ENCODE peak calls at places on chromosomes 4 and X, in seven cellular contexts. One of them, this sample, is unnamed.

GRCh38 chr4:99670409-99671073 is 12.9 kb upstream of the C4orf54 start:
- ATAC-seq in naive B cell: no peak
- ATAC-seq in stimulated activated naive CD8-positive, alpha-beta T cell treated with anti-CD3 and anti-CD28 coated beads, Interleukin-15, amount 100 ng/mL, for 72 hours: no peak
- ATAC-seq in WTC11: no peak
- ATAC-seq in SK-N-SH treated with all-trans-retinoic acid at 6 μM for 48 hours: no peak
- ATAC-seq in lower lobe of right lung: no peak
- ATAC-seq in naive thymus-derived CD8-positive, alpha-beta T cell: no peak
- ATAC-seq in this sample: no peak

GRCh38 chr4:36322921-36323354 is 41.5 kb downstream of the DTHD1 start:
- ATAC-seq in WTC11: no peak
- ATAC-seq in stimulated activated naive CD8-positive, alpha-beta T cell treated with anti-CD3 and anti-CD28 coated beads, Interleukin-15, amount 100 ng/mL, for 72 hours: peak
- ATAC-seq in SK-N-SH treated with all-trans-retinoic acid at 6 μM for 48 hours: no peak
- ATAC-seq in lower lobe of right lung: peak
- ATAC-seq in naive B cell: peak
- ATAC-seq in naive thymus-derived CD8-positive, alpha-beta T cell: peak
- ATAC-seq in this sample: peak

GRCh38 chr4:168600796-168601583 is 104.1 kb downstream of the PALLD start:
- ATAC-seq in lower lobe of right lung: no peak
- ATAC-seq in SK-N-SH treated with all-trans-retinoic acid at 6 μM for 48 hours: no peak
- ATAC-seq in WTC11: no peak
- ATAC-seq in stimulated activated naive CD8-positive, alpha-beta T cell treated with anti-CD3 and anti-CD28 coated beads, Interleukin-15, amount 100 ng/mL, for 72 hours: no peak
- ATAC-seq in naive thymus-derived CD8-positive, alpha-beta T cell: no peak
- ATAC-seq in naive B cell: no peak
- ATAC-seq in this sample: no peak

GRCh38 chr4:153188966-153189801 is 15.1 kb upstream of the TRIM2 start:
- ATAC-seq in WTC11: peak
- ATAC-seq in stimulated activated naive CD8-positive, alpha-beta T cell treated with anti-CD3 and anti-CD28 coated beads, Interleukin-15, amount 100 ng/mL, for 72 hours: no peak
- ATAC-seq in lower lobe of right lung: no peak
- ATAC-seq in naive thymus-derived CD8-positive, alpha-beta T cell: no peak
- ATAC-seq in naive B cell: no peak
- ATAC-seq in SK-N-SH treated with all-trans-retinoic acid at 6 μM for 48 hours: peak
- ATAC-seq in this sample: no peak

GRCh38 chr4:152197211-152197610 is 338.7 kb downstream of the FBXW7 start:
- ATAC-seq in stimulated activated naive CD8-positive, alpha-beta T cell treated with anti-CD3 and anti-CD28 coated beads, Interleukin-15, amount 100 ng/mL, for 72 hours: no peak
- ATAC-seq in WTC11: no peak
- ATAC-seq in naive B cell: no peak
- ATAC-seq in naive thymus-derived CD8-positive, alpha-beta T cell: no peak
- ATAC-seq in lower lobe of right lung: no peak
- ATAC-seq in SK-N-SH treated with all-trans-retinoic acid at 6 μM for 48 hours: no peak
- ATAC-seq in this sample: no peak

GRCh38 chrX:30875957-30876356 is 13.1 kb downstream of the TAB3 start:
- ATAC-seq in SK-N-SH treated with all-trans-retinoic acid at 6 μM for 48 hours: peak
- ATAC-seq in naive B cell: no peak
- ATAC-seq in WTC11: no peak
- ATAC-seq in stimulated activated naive CD8-positive, alpha-beta T cell treated with anti-CD3 and anti-CD28 coated beads, Interleukin-15, amount 100 ng/mL, for 72 hours: peak
- ATAC-seq in naive thymus-derived CD8-positive, alpha-beta T cell: no peak
- ATAC-seq in lower lobe of right lung: no peak
- ATAC-seq in this sample: no peak

GRCh38 chr4:76435689-76436176 is 704 bp downstream of the SHROOM3 start:
- ATAC-seq in naive thymus-derived CD8-positive, alpha-beta T cell: no peak
- ATAC-seq in lower lobe of right lung: no peak
- ATAC-seq in SK-N-SH treated with all-trans-retinoic acid at 6 μM for 48 hours: no peak
- ATAC-seq in WTC11: peak
- ATAC-seq in stimulated activated naive CD8-positive, alpha-beta T cell treated with anti-CD3 and anti-CD28 coated beads, Interleukin-15, amount 100 ng/mL, for 72 hours: no peak
- ATAC-seq in naive B cell: no peak
- ATAC-seq in this sample: no peak

GRCh38 chr4:165326831-165327210 is 648 bp upstream of the MSMO1 start:
- ATAC-seq in naive B cell: peak
- ATAC-seq in WTC11: peak
- ATAC-seq in lower lobe of right lung: peak
- ATAC-seq in naive thymus-derived CD8-positive, alpha-beta T cell: no peak
- ATAC-seq in stimulated activated naive CD8-positive, alpha-beta T cell treated with anti-CD3 and anti-CD28 coated beads, Interleukin-15, amount 100 ng/mL, for 72 hours: no peak
- ATAC-seq in SK-N-SH treated with all-trans-retinoic acid at 6 μM for 48 hours: peak
- ATAC-seq in this sample: no peak

GRCh38 chr4:681736-682451 is 7.1 kb downstream of the SLC49A3 start:
- ATAC-seq in WTC11: no peak
- ATAC-seq in SK-N-SH treated with all-trans-retinoic acid at 6 μM for 48 hours: no peak
- ATAC-seq in naive B cell: peak
- ATAC-seq in stimulated activated naive CD8-positive, alpha-beta T cell treated with anti-CD3 and anti-CD28 coated beads, Interleukin-15, amount 100 ng/mL, for 72 hours: peak
- ATAC-seq in naive thymus-derived CD8-positive, alpha-beta T cell: peak
- ATAC-seq in lower lobe of right lung: peak
- ATAC-seq in this sample: peak

GRCh38 chr4:87717276-87718031 is 67.4 kb downstream of the DMP1 start:
- ATAC-seq in stimulated activated naive CD8-positive, alpha-beta T cell treated with anti-CD3 and anti-CD28 coated beads, Interleukin-15, amount 100 ng/mL, for 72 hours: no peak
- ATAC-seq in lower lobe of right lung: no peak
- ATAC-seq in naive B cell: no peak
- ATAC-seq in WTC11: no peak
- ATAC-seq in SK-N-SH treated with all-trans-retinoic acid at 6 μM for 48 hours: peak
- ATAC-seq in naive thymus-derived CD8-positive, alpha-beta T cell: no peak
- ATAC-seq in this sample: peak

GRCh38 chrX:131792789-131793462 is 230.2 kb upstream of the STK26 start:
- ATAC-seq in SK-N-SH treated with all-trans-retinoic acid at 6 μM for 48 hours: peak
- ATAC-seq in WTC11: peak
- ATAC-seq in lower lobe of right lung: no peak
- ATAC-seq in naive B cell: no peak
- ATAC-seq in stimulated activated naive CD8-positive, alpha-beta T cell treated with anti-CD3 and anti-CD28 coated beads, Interleukin-15, amount 100 ng/mL, for 72 hours: no peak
- ATAC-seq in naive thymus-derived CD8-positive, alpha-beta T cell: no peak
- ATAC-seq in this sample: peak

GRCh38 chr4:2545321-2546013 is 9.0 kb downstream of the FAM193A start:
- ATAC-seq in stimulated activated naive CD8-positive, alpha-beta T cell treated with anti-CD3 and anti-CD28 coated beads, Interleukin-15, amount 100 ng/mL, for 72 hours: no peak
- ATAC-seq in lower lobe of right lung: no peak
- ATAC-seq in SK-N-SH treated with all-trans-retinoic acid at 6 μM for 48 hours: no peak
- ATAC-seq in WTC11: no peak
- ATAC-seq in naive thymus-derived CD8-positive, alpha-beta T cell: no peak
- ATAC-seq in naive B cell: no peak
- ATAC-seq in this sample: no peak

GRCh38 chrX:40166582-40166981 is 68.8 kb upstream of the BCOR start:
- ATAC-seq in SK-N-SH treated with all-trans-retinoic acid at 6 μM for 48 hours: peak
- ATAC-seq in naive B cell: no peak
- ATAC-seq in lower lobe of right lung: no peak
- ATAC-seq in naive thymus-derived CD8-positive, alpha-beta T cell: no peak
- ATAC-seq in stimulated activated naive CD8-positive, alpha-beta T cell treated with anti-CD3 and anti-CD28 coated beads, Interleukin-15, amount 100 ng/mL, for 72 hours: peak
- ATAC-seq in WTC11: no peak
- ATAC-seq in this sample: no peak

GRCh38 chr4:77433102-77433733 is 172.4 kb upstream of the CXCL13 start:
- ATAC-seq in naive thymus-derived CD8-positive, alpha-beta T cell: peak
- ATAC-seq in naive B cell: peak
- ATAC-seq in WTC11: peak
- ATAC-seq in lower lobe of right lung: peak
- ATAC-seq in stimulated activated naive CD8-positive, alpha-beta T cell treated with anti-CD3 and anti-CD28 coated beads, Interleukin-15, amount 100 ng/mL, for 72 hours: peak
- ATAC-seq in SK-N-SH treated with all-trans-retinoic acid at 6 μM for 48 hours: peak
- ATAC-seq in this sample: no peak

GRCh38 chr4:2797545-2798305 is 4.8 kb downstream of the SH3BP2 start:
- ATAC-seq in WTC11: no peak
- ATAC-seq in stimulated activated naive CD8-positive, alpha-beta T cell treated with anti-CD3 and anti-CD28 coated beads, Interleukin-15, amount 100 ng/mL, for 72 hours: peak
- ATAC-seq in lower lobe of right lung: no peak
- ATAC-seq in naive B cell: peak
- ATAC-seq in SK-N-SH treated with all-trans-retinoic acid at 6 μM for 48 hours: no peak
- ATAC-seq in naive thymus-derived CD8-positive, alpha-beta T cell: peak
- ATAC-seq in this sample: no peak

GRCh38 chrX:127578395-127578794 is 473.8 kb downstream of the ACTRT1 start:
- ATAC-seq in naive B cell: no peak
- ATAC-seq in SK-N-SH treated with all-trans-retinoic acid at 6 μM for 48 hours: no peak
- ATAC-seq in WTC11: no peak
- ATAC-seq in stimulated activated naive CD8-positive, alpha-beta T cell treated with anti-CD3 and anti-CD28 coated beads, Interleukin-15, amount 100 ng/mL, for 72 hours: no peak
- ATAC-seq in lower lobe of right lung: no peak
- ATAC-seq in naive thymus-derived CD8-positive, alpha-beta T cell: no peak
- ATAC-seq in this sample: no peak

GRCh38 chrX:39165185-39165584 is 363.9 kb downstream of the MID1IP1 start:
- ATAC-seq in lower lobe of right lung: no peak
- ATAC-seq in naive B cell: no peak
- ATAC-seq in WTC11: no peak
- ATAC-seq in stimulated activated naive CD8-positive, alpha-beta T cell treated with anti-CD3 and anti-CD28 coated beads, Interleukin-15, amount 100 ng/mL, for 72 hours: no peak
- ATAC-seq in SK-N-SH treated with all-trans-retinoic acid at 6 μM for 48 hours: no peak
- ATAC-seq in naive thymus-derived CD8-positive, alpha-beta T cell: no peak
- ATAC-seq in this sample: no peak

GRCh38 chr4:184282895-184283654 is 65.4 kb upstream of the ENPP6 start:
- ATAC-seq in stimulated activated naive CD8-positive, alpha-beta T cell treated with anti-CD3 and anti-CD28 coated beads, Interleukin-15, amount 100 ng/mL, for 72 hours: peak
- ATAC-seq in SK-N-SH treated with all-trans-retinoic acid at 6 μM for 48 hours: no peak
- ATAC-seq in WTC11: no peak
- ATAC-seq in naive B cell: peak
- ATAC-seq in lower lobe of right lung: no peak
- ATAC-seq in naive thymus-derived CD8-positive, alpha-beta T cell: no peak
- ATAC-seq in this sample: no peak

GRCh38 chr4:41232406-41232805 is 18.1 kb upstream of the APBB2 start:
- ATAC-seq in stimulated activated naive CD8-positive, alpha-beta T cell treated with anti-CD3 and anti-CD28 coated beads, Interleukin-15, amount 100 ng/mL, for 72 hours: no peak
- ATAC-seq in lower lobe of right lung: no peak
- ATAC-seq in naive B cell: no peak
- ATAC-seq in SK-N-SH treated with all-trans-retinoic acid at 6 μM for 48 hours: no peak
- ATAC-seq in WTC11: peak
- ATAC-seq in naive thymus-derived CD8-positive, alpha-beta T cell: no peak
- ATAC-seq in this sample: no peak

GRCh38 chr4:101039367-101039766 is 308.0 kb downstream of the PPP3CA start:
- ATAC-seq in stimulated activated naive CD8-positive, alpha-beta T cell treated with anti-CD3 and anti-CD28 coated beads, Interleukin-15, amount 100 ng/mL, for 72 hours: peak
- ATAC-seq in lower lobe of right lung: no peak
- ATAC-seq in naive B cell: no peak
- ATAC-seq in naive thymus-derived CD8-positive, alpha-beta T cell: no peak
- ATAC-seq in SK-N-SH treated with all-trans-retinoic acid at 6 μM for 48 hours: no peak
- ATAC-seq in WTC11: no peak
- ATAC-seq in this sample: no peak

GRCh38 chr4:86944964-86945781 is 10.4 kb downstream of the AFF1 start:
- ATAC-seq in SK-N-SH treated with all-trans-retinoic acid at 6 μM for 48 hours: no peak
- ATAC-seq in stimulated activated naive CD8-positive, alpha-beta T cell treated with anti-CD3 and anti-CD28 coated beads, Interleukin-15, amount 100 ng/mL, for 72 hours: no peak
- ATAC-seq in naive B cell: no peak
- ATAC-seq in WTC11: no peak
- ATAC-seq in lower lobe of right lung: no peak
- ATAC-seq in naive thymus-derived CD8-positive, alpha-beta T cell: no peak
- ATAC-seq in this sample: no peak

GRCh38 chr4:85886665-85887064 is 411.7 kb downstream of the ARHGAP24 start:
- ATAC-seq in naive B cell: no peak
- ATAC-seq in stimulated activated naive CD8-positive, alpha-beta T cell treated with anti-CD3 and anti-CD28 coated beads, Interleukin-15, amount 100 ng/mL, for 72 hours: no peak
- ATAC-seq in SK-N-SH treated with all-trans-retinoic acid at 6 μM for 48 hours: no peak
- ATAC-seq in lower lobe of right lung: no peak
- ATAC-seq in WTC11: no peak
- ATAC-seq in naive thymus-derived CD8-positive, alpha-beta T cell: no peak
- ATAC-seq in this sample: no peak

GRCh38 chrX:46574337-46574940 is 874 bp downstream of the CHST7 start:
- ATAC-seq in stimulated activated naive CD8-positive, alpha-beta T cell treated with anti-CD3 and anti-CD28 coated beads, Interleukin-15, amount 100 ng/mL, for 72 hours: peak
- ATAC-seq in naive thymus-derived CD8-positive, alpha-beta T cell: peak
- ATAC-seq in SK-N-SH treated with all-trans-retinoic acid at 6 μM for 48 hours: peak
- ATAC-seq in naive B cell: peak
- ATAC-seq in WTC11: peak
- ATAC-seq in lower lobe of right lung: peak
- ATAC-seq in this sample: no peak